ENCODE peak calls at places on chromosomes 12 and 14, in four cellular contexts. A, B, Y and L are unnamed samples.
A peak's percentile ranks its signal among the peaks of the same experiment; 100 is the strongest.

GRCh38 chr14:91263329-91263728 is 18.8 kb upstream of the GPR68 start:
- DNase-seq in A (no peak), B (no peak), Y (no peak), L (no peak)

GRCh38 chr12:110906985-110907384 is 13.4 kb downstream of the MYL2 start:
- DNase-seq in A (no peak), B (no peak), Y (no peak), L (no peak)

GRCh38 chr12:14710632-14711324 is 14.4 kb upstream of the GUCY2C start:
- DNase-seq in A (no peak), B (no peak), Y (no peak), L (peak; percentile 41)

GRCh38 chr12:19208456-19208855 is 78.9 kb downstream of the PLEKHA5 start:
- DNase-seq in A (no peak), B (no peak), Y (no peak), L (no peak)

GRCh38 chr12:96078281-96078761 is 42.9 kb upstream of the LTA4H start:
- DNase-seq in A (no peak), B (no peak), Y (no peak), L (no peak)

GRCh38 chr14:70822706-70823185 is 13.4 kb upstream of the MAP3K9 start:
- DNase-seq in A (peak; percentile 56), B (no peak), Y (no peak), L (peak; percentile 67)

GRCh38 chr14:91872517-91873470 is 5.5 kb upstream of the TC2N start:
- DNase-seq in A (peak; percentile 58), B (no peak), Y (peak; percentile 84), L (peak; percentile 73)

GRCh38 chr12:87687362-87687761 is 341.8 kb downstream of the C12orf50 start:
- DNase-seq in A (no peak), B (no peak), Y (no peak), L (no peak)

GRCh38 chr12:105109465-105110212 is 2.1 kb downstream of the WASHC4 start:
- DNase-seq in A (no peak), B (no peak), Y (no peak), L (peak; percentile 66)

GRCh38 chr14:70995671-70996070 is 88.4 kb downstream of the PCNX1 start:
- DNase-seq in A (no peak), B (no peak), Y (no peak), L (no peak)

GRCh38 chr12:126247936-126248335 is 1182.7 kb downstream of the AACS start:
- DNase-seq in A (no peak), B (no peak), Y (no peak), L (no peak)

GRCh38 chr14:68523326-68523610 is 269.6 kb downstream of the ZFP36L1 start:
- DNase-seq in A (no peak), B (no peak), Y (no peak), L (no peak)

GRCh38 chr12:42309996-42310395 is 15.9 kb downstream of the ZCRB1 start:
- DNase-seq in A (no peak), B (no peak), Y (no peak), L (no peak)

GRCh38 chr14:38138581-38139138 is 69.0 kb upstream of the SSTR1 start:
- DNase-seq in A (no peak), B (no peak), Y (no peak), L (peak; percentile 2)

GRCh38 chr14:32567543-32568384 is 238.7 kb downstream of the AKAP6 start:
- DNase-seq in A (no peak), B (no peak), Y (no peak), L (no peak)

GRCh38 chr14:54194501-54194900 is 202.3 kb upstream of the CDKN3 start:
- DNase-seq in A (no peak), B (no peak), Y (no peak), L (no peak)

GRCh38 chr12:122523280-122523679 is 3.5 kb downstream of the RSRC2 start:
- DNase-seq in A (no peak), B (no peak), Y (no peak), L (peak; percentile 82)

GRCh38 chr14:21454843-21455550 is 926 bp downstream of the CHD8 start:
- DNase-seq in A (no peak), B (no peak), Y (no peak), L (peak; percentile 8)

GRCh38 chr12:67534671-67535070 is 113.9 kb upstream of the DYRK2 start:
- DNase-seq in A (no peak), B (no peak), Y (no peak), L (no peak)

GRCh38 chr14:32932921-32933622 is 5.6 kb upstream of the NPAS3 start:
- DNase-seq in A (no peak), B (no peak), Y (no peak), L (no peak)

GRCh38 chr12:123907726-123908476 is 64.7 kb downstream of the CCDC92 start:
- DNase-seq in A (no peak), B (no peak), Y (no peak), L (peak; percentile 70)

GRCh38 chr12:64347630-64348029 is 42.9 kb downstream of the C12orf56 start:
- DNase-seq in A (no peak), B (no peak), Y (no peak), L (no peak)

GRCh38 chr14:84084056-84084590 is 1445.8 kb upstream of the FLRT2 start:
- DNase-seq in A (no peak), B (no peak), Y (no peak), L (no peak)

GRCh38 chr12:31118831-31119530 is 45.3 kb downstream of the DDX11 start:
- DNase-seq in A (no peak), B (peak; percentile 12), Y (no peak), L (peak; percentile 51)

GRCh38 chr12:102216086-102216691 is 18.6 kb upstream of the PMCH start:
- DNase-seq in A (no peak), B (peak; percentile 35), Y (no peak), L (peak; percentile 8)

GRCh38 chr12:69000069-69000468 is 67.1 kb upstream of the CPM start:
- DNase-seq in A (no peak), B (no peak), Y (no peak), L (no peak)

GRCh38 chr12:24664151-24664550 is 284.8 kb downstream of the BCAT1 start:
- DNase-seq in A (no peak), B (no peak), Y (no peak), L (peak; percentile 32)

GRCh38 chr12:52469853-52470252 is 3.8 kb downstream of the KRT6C start:
- DNase-seq in A (no peak), B (no peak), Y (no peak), L (no peak)

GRCh38 chr12:115335594-115335993 is 651.6 kb upstream of the TBX3 start:
- DNase-seq in A (no peak), B (no peak), Y (no peak), L (no peak)

GRCh38 chr14:37035401-37035800 is 137.0 kb downstream of the SLC25A21 start:
- DNase-seq in A (no peak), B (no peak), Y (no peak), L (no peak)

GRCh38 chr12:15608406-15608805 is 180.8 kb downstream of the EPS8 start:
- DNase-seq in A (no peak), B (no peak), Y (no peak), L (no peak)

GRCh38 chr14:66311935-66312334 is 174.2 kb upstream of the CCDC196 start:
- DNase-seq in A (no peak), B (no peak), Y (no peak), L (no peak)

GRCh38 chr12:108733132-108733531 is 1.8 kb upstream of the CORO1C start:
- DNase-seq in A (no peak), B (no peak), Y (no peak), L (no peak)

GRCh38 chr12:120064054-120064940 is 52.3 kb downstream of the RAB35 start:
- DNase-seq in A (no peak), B (no peak), Y (no peak), L (no peak)

GRCh38 chr14:34733245-34733644 is 18.9 kb upstream of the CFL2 start:
- DNase-seq in A (no peak), B (peak; percentile 38), Y (no peak), L (no peak)

GRCh38 chr12:120241561-120242274 is 23.8 kb downstream of the PXN start:
- DNase-seq in A (no peak), B (no peak), Y (no peak), L (no peak)

GRCh38 chr12:54604436-54604835 is 16.0 kb upstream of the PPP1R1A start:
- DNase-seq in A (no peak), B (no peak), Y (no peak), L (no peak)

GRCh38 chr12:90959538-90960139 is 4.7 kb upstream of the CCER1 start:
- DNase-seq in A (peak; percentile 18), B (peak; percentile 39), Y (no peak), L (peak; percentile 62)

GRCh38 chr14:64493455-64493854 is 10.2 kb downstream of the ZBTB25 start:
- DNase-seq in A (no peak), B (no peak), Y (no peak), L (no peak)

GRCh38 chr14:64488590-64489099 is 15.0 kb downstream of the ZBTB25 start:
- DNase-seq in A (no peak), B (no peak), Y (no peak), L (no peak)

GRCh38 chr14:64495252-64495651 is 8.4 kb downstream of the ZBTB25 start:
- DNase-seq in A (no peak), B (no peak), Y (no peak), L (no peak)

GRCh38 chr14:64496764-64497163 is 6.9 kb downstream of the ZBTB25 start:
- DNase-seq in A (no peak), B (no peak), Y (no peak), L (no peak)

GRCh38 chr14:64491637-64492036 is 12.0 kb downstream of the ZBTB25 start:
- DNase-seq in A (no peak), B (no peak), Y (no peak), L (no peak)
- H3K4me3 ChIP-seq in A (no peak overlapping the region), B (no peak overlapping the region), Y (no peak overlapping the region), L (no peak overlapping the region)

GRCh38 chr14:104317500-104317805 is 179.1 kb downstream of the KIF26A start:
- DNase-seq in A (no peak), B (no peak), Y (no peak), L (no peak)
- TF ChIP-seq CTCF in A (no peak), B (no peak), Y (no peak), L (no peak)

GRCh38 chr12:57455374-57456144 is 452 bp downstream of the INHBE start:
- DNase-seq in A (no peak), B (no peak), Y (no peak), L (no peak)
- H3K4me3 ChIP-seq in A (no peak overlapping the region), B (no peak overlapping the region), Y (no peak overlapping the region), L (no peak overlapping the region)

GRCh38 chr14:75025082-75025481 is 22.4 kb downstream of the EIF2B2 start:
- DNase-seq in A (no peak), B (no peak), Y (no peak), L (peak; percentile 14)

GRCh38 chr14:75023108-75023507 is 20.4 kb downstream of the EIF2B2 start:
- DNase-seq in A (no peak), B (no peak), Y (no peak), L (no peak)

GRCh38 chr14:75018684-75019083 is 16.0 kb downstream of the EIF2B2 start:
- DNase-seq in A (no peak), B (no peak), Y (no peak), L (no peak)

GRCh38 chr14:75025876-75026275 is 23.2 kb downstream of the EIF2B2 start:
- DNase-seq in A (no peak), B (no peak), Y (no peak), L (no peak)

DNA sequence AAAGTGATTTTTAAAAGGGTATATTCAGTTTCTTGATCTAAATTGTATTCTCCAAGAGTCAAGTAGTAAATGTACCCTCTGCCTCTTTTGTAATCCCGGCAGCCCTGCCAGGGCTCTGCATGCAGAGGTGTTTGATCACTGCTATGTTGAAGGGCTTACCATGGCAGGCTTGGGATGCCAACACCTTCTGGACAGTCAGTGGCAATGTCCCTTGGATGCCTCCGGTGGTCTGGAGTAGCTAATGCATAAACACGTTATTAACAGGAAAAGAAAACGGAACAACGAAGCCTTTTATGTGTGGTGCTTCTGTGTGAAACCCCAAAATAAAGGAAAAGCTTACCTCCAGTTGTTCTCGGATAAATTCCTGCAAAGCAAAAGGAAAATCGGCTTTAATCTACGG is 19.9 kb downstream of the EIF2B2 start:
- DNase-seq in A (peak; percentile 23), B (no peak), Y (no peak), L (peak; percentile 28)
- TF ChIP-seq CTCF in A (peak; percentile 51), B (peak; percentile 66), Y (no peak), L (peak; percentile 45)